ENCODE peak calls at places on chromosomes 11 and 22, in five cellular contexts. One of them, this sample, is unnamed.
A peak's percentile ranks its signal among the peaks of the same experiment; 100 is the strongest.

GRCh38 chr11:97557399-97557798 is 1167.6 kb downstream of the JRKL start:
- DNase-seq in mammary epithelial cell: no peak
- DNase-seq in GM23338: no peak
- DNase-seq in PC-3: peak; percentile 13
- DNase-seq in H9: no peak
- DNase-seq in this sample: no peak

GRCh38 chr11:91081440-91082088 is 858.7 kb upstream of the CHORDC1 start:
- DNase-seq in mammary epithelial cell: peak; percentile 73
- DNase-seq in GM23338: no peak
- DNase-seq in PC-3: peak; percentile 76
- DNase-seq in H9: no peak
- DNase-seq in this sample: peak; percentile 93

GRCh38 chr11:59891781-59892181 is 13.2 kb downstream of the OOSP3 start:
- DNase-seq in mammary epithelial cell: no peak
- DNase-seq in GM23338: peak; percentile 79
- DNase-seq in PC-3: no peak
- DNase-seq in H9: peak; percentile 79
- DNase-seq in this sample: no peak

GRCh38 chr22:45366713-45367112 is 46.7 kb downstream of the SMC1B start:
- DNase-seq in mammary epithelial cell: no peak
- DNase-seq in GM23338: no peak
- DNase-seq in PC-3: no peak
- DNase-seq in H9: no peak
- DNase-seq in this sample: no peak

GRCh38 chr11:75307058-75307457 is 44.4 kb downstream of the ARRB1 start:
- DNase-seq in mammary epithelial cell: no peak
- DNase-seq in GM23338: no peak
- DNase-seq in PC-3: no peak
- DNase-seq in H9: no peak
- DNase-seq in this sample: no peak

GRCh38 chr11:66070604-66071325 is 693 bp downstream of the PACS1 start:
- DNase-seq in mammary epithelial cell: peak; percentile 54
- DNase-seq in GM23338: peak; percentile 56
- DNase-seq in PC-3: peak; percentile 47
- DNase-seq in H9: peak; percentile 44
- DNase-seq in this sample: peak; percentile 40

GRCh38 chr11:130478881-130479280 is 30.4 kb downstream of the ADAMTS15 start:
- DNase-seq in mammary epithelial cell: no peak
- DNase-seq in GM23338: no peak
- DNase-seq in PC-3: no peak
- DNase-seq in H9: no peak
- DNase-seq in this sample: peak; percentile 46

GRCh38 chr22:26169312-26170111 is at the start of gene SEZ6L:
- DNase-seq in mammary epithelial cell: no peak
- DNase-seq in GM23338: peak; percentile 79
- DNase-seq in PC-3: no peak
- DNase-seq in H9: peak; percentile 29
- DNase-seq in this sample: no peak

GRCh38 chr11:8596504-8597046 is 2.5 kb upstream of the STK33 start:
- DNase-seq in mammary epithelial cell: no peak
- DNase-seq in GM23338: no peak
- DNase-seq in PC-3: no peak
- DNase-seq in H9: no peak
- DNase-seq in this sample: peak; percentile 31

GRCh38 chr11:119196833-119197483 is 9.2 kb upstream of the CBL start:
- DNase-seq in mammary epithelial cell: peak; percentile 80
- DNase-seq in GM23338: peak; percentile 96
- DNase-seq in PC-3: peak; percentile 94
- DNase-seq in H9: peak; percentile 73
- DNase-seq in this sample: peak; percentile 86

GRCh38 chr11:82842019-82842418 is 58.2 kb downstream of the PRCP start:
- DNase-seq in mammary epithelial cell: no peak
- DNase-seq in GM23338: no peak
- DNase-seq in PC-3: no peak
- DNase-seq in H9: no peak
- DNase-seq in this sample: no peak

GRCh38 chr22:46406349-46406748 is 70.8 kb downstream of the TRMU start:
- DNase-seq in mammary epithelial cell: no peak
- DNase-seq in GM23338: no peak
- DNase-seq in PC-3: no peak
- DNase-seq in H9: no peak
- DNase-seq in this sample: no peak

GRCh38 chr11:95911369-95911759 is 12.5 kb downstream of the MTMR2 start:
- DNase-seq in mammary epithelial cell: no peak
- DNase-seq in GM23338: no peak
- DNase-seq in PC-3: no peak
- DNase-seq in H9: no peak
- DNase-seq in this sample: no peak

GRCh38 chr11:65279713-65280459 is 18.1 kb downstream of the POLA2 start:
- DNase-seq in mammary epithelial cell: peak; percentile 98
- DNase-seq in GM23338: no peak
- DNase-seq in PC-3: peak; percentile 93
- DNase-seq in H9: no peak
- DNase-seq in this sample: peak; percentile 78

GRCh38 chr11:102111011-102111786 is 952 bp downstream of the YAP1 start:
- DNase-seq in mammary epithelial cell: peak; percentile 72
- DNase-seq in GM23338: peak; percentile 94
- DNase-seq in PC-3: peak; percentile 79
- DNase-seq in H9: peak; percentile 91
- DNase-seq in this sample: peak; percentile 84

GRCh38 chr22:42553475-42554361 is at the start of gene SERHL2:
- DNase-seq in mammary epithelial cell: peak; percentile 47
- DNase-seq in GM23338: peak; percentile 97
- DNase-seq in PC-3: peak; percentile 72
- DNase-seq in H9: peak; percentile 98
- DNase-seq in this sample: peak; percentile 71

GRCh38 chr22:35409783-35410662 is 10.1 kb downstream of the MCM5 start:
- DNase-seq in mammary epithelial cell: no peak
- DNase-seq in GM23338: no peak
- DNase-seq in PC-3: no peak
- DNase-seq in H9: no peak
- DNase-seq in this sample: no peak

GRCh38 chr11:82505384-82505783 is 228.3 kb downstream of the FAM181B start:
- DNase-seq in mammary epithelial cell: no peak
- DNase-seq in GM23338: peak; percentile 11
- DNase-seq in PC-3: no peak
- DNase-seq in H9: no peak
- DNase-seq in this sample: no peak

GRCh38 chr11:100622404-100622803 is 64.7 kb upstream of the ARHGAP42 start:
- DNase-seq in mammary epithelial cell: no peak
- DNase-seq in GM23338: no peak
- DNase-seq in PC-3: no peak
- DNase-seq in H9: no peak
- DNase-seq in this sample: no peak

GRCh38 chr22:34283844-34284243 is 363.6 kb upstream of the LARGE1 start:
- DNase-seq in mammary epithelial cell: no peak
- DNase-seq in GM23338: no peak
- DNase-seq in PC-3: no peak
- DNase-seq in H9: no peak
- DNase-seq in this sample: no peak

GRCh38 chr11:122159173-122159701 is 43.2 kb upstream of the BLID start:
- DNase-seq in mammary epithelial cell: peak; percentile 52
- DNase-seq in GM23338: peak; percentile 26
- DNase-seq in PC-3: peak; percentile 75
- DNase-seq in H9: no peak
- DNase-seq in this sample: peak; percentile 82

GRCh38 chr11:122161191-122161590 is 45.2 kb upstream of the BLID start:
- DNase-seq in mammary epithelial cell: no peak
- DNase-seq in GM23338: no peak
- DNase-seq in PC-3: peak; percentile 74
- DNase-seq in H9: no peak
- DNase-seq in this sample: no peak

GRCh38 chr11:122157540-122158173 is 41.6 kb upstream of the BLID start:
- DNase-seq in mammary epithelial cell: no peak
- DNase-seq in GM23338: no peak
- DNase-seq in PC-3: peak; percentile 61
- DNase-seq in H9: no peak
- DNase-seq in this sample: peak; percentile 55

GRCh38 chr11:122162095-122162494 is 46.1 kb upstream of the BLID start:
- DNase-seq in mammary epithelial cell: peak; percentile 72
- DNase-seq in GM23338: no peak
- DNase-seq in PC-3: no peak
- DNase-seq in H9: no peak
- DNase-seq in this sample: peak; percentile 79

GRCh38 chr11:122159861-122160260 is 43.8 kb upstream of the BLID start:
- DNase-seq in mammary epithelial cell: no peak
- DNase-seq in GM23338: no peak
- DNase-seq in PC-3: no peak
- DNase-seq in H9: no peak
- DNase-seq in this sample: no peak
- H3K79me2 ChIP-seq in mammary epithelial cell: peaks cover 100% of the 10 kb centered on the region
- H3K79me2 ChIP-seq in GM23338: no peaks in the 10 kb centered on the region
- H3K79me2 ChIP-seq in PC-3: peaks cover 100% of the 10 kb centered on the region
- H3K79me2 ChIP-seq in H9: no peaks in the 10 kb centered on the region
- H3K79me2 ChIP-seq in this sample: peaks cover 100% of the 10 kb centered on the region

GRCh38 chr11:2380396-2380795 is 3.3 kb downstream of the CD81 start:
- DNase-seq in mammary epithelial cell: no peak
- DNase-seq in GM23338: no peak
- DNase-seq in PC-3: no peak
- DNase-seq in H9: no peak
- DNase-seq in this sample: no peak

GRCh38 chr11:2377511-2378443 is 667 bp downstream of the CD81 start:
- DNase-seq in mammary epithelial cell: no peak
- DNase-seq in GM23338: peak; percentile 82
- DNase-seq in PC-3: peak; percentile 46
- DNase-seq in H9: peak; percentile 57
- DNase-seq in this sample: peak; percentile 54

GRCh38 chr11:2379471-2380174 is 2.5 kb downstream of the CD81 start:
- DNase-seq in mammary epithelial cell: no peak
- DNase-seq in GM23338: no peak
- DNase-seq in PC-3: no peak
- DNase-seq in H9: no peak
- DNase-seq in this sample: peak; percentile 9

GRCh38 chr11:2376751-2377451 is at the start of gene CD81:
- DNase-seq in mammary epithelial cell: no peak
- DNase-seq in GM23338: no peak
- DNase-seq in PC-3: peak; percentile 22
- DNase-seq in H9: peak; percentile 54
- DNase-seq in this sample: peak; percentile 48

GRCh38 chr11:2378527-2379210 is 1.6 kb downstream of the CD81 start:
- DNase-seq in mammary epithelial cell: no peak
- DNase-seq in GM23338: no peak
- DNase-seq in PC-3: no peak
- DNase-seq in H9: no peak
- DNase-seq in this sample: peak; percentile 49
- H3K79me2 ChIP-seq in mammary epithelial cell: peaks cover 63% of the 10 kb centered on the region
- H3K79me2 ChIP-seq in GM23338: peaks cover 59% of the 10 kb centered on the region
- H3K79me2 ChIP-seq in PC-3: peaks cover 63% of the 10 kb centered on the region
- H3K79me2 ChIP-seq in H9: peaks cover 33% of the 10 kb centered on the region
- H3K79me2 ChIP-seq in this sample: peaks cover 63% of the 10 kb centered on the region

GRCh38 chr11:94782446-94782845 is 14.3 kb downstream of the AMOTL1 start:
- DNase-seq in mammary epithelial cell: no peak
- DNase-seq in GM23338: no peak
- DNase-seq in PC-3: no peak
- DNase-seq in H9: no peak
- DNase-seq in this sample: no peak
- H3K79me2 ChIP-seq in mammary epithelial cell: peaks cover 96% of the 10 kb centered on the region
- H3K79me2 ChIP-seq in GM23338: peaks cover 87% of the 10 kb centered on the region
- H3K79me2 ChIP-seq in PC-3: peaks cover 96% of the 10 kb centered on the region
- H3K79me2 ChIP-seq in H9: peaks cover 3% of the 10 kb centered on the region
- H3K79me2 ChIP-seq in this sample: peaks cover 66% of the 10 kb centered on the region

GRCh38 chr11:34915136-34916013 is 804 bp downstream of the APIP start:
- DNase-seq in mammary epithelial cell: no peak
- DNase-seq in GM23338: no peak
- DNase-seq in PC-3: no peak
- DNase-seq in H9: no peak
- DNase-seq in this sample: peak; percentile 45

GRCh38 chr11:34916014-34916809 is at the start of the genes APIP and PDHX:
- DNase-seq in mammary epithelial cell: peak; percentile 98
- DNase-seq in GM23338: peak; percentile 99
- DNase-seq in PC-3: peak; percentile 98
- DNase-seq in H9: peak; percentile 99
- DNase-seq in this sample: peak; percentile 98

GRCh38 chr11:34921156-34921555 is 4.7 kb downstream of the PDHX start:
- DNase-seq in mammary epithelial cell: no peak
- DNase-seq in GM23338: no peak
- DNase-seq in PC-3: no peak
- DNase-seq in H9: no peak
- DNase-seq in this sample: no peak

GRCh38 chr11:34916810-34917780 is 677 bp downstream of the PDHX start:
- DNase-seq in mammary epithelial cell: peak; percentile 3
- DNase-seq in GM23338: peak; percentile 81
- DNase-seq in PC-3: peak; percentile 22
- DNase-seq in H9: no peak
- DNase-seq in this sample: peak; percentile 38
- H3K79me2 ChIP-seq in mammary epithelial cell: peaks cover 69% of the 10 kb centered on the region
- H3K79me2 ChIP-seq in GM23338: peaks cover 81% of the 10 kb centered on the region
- H3K79me2 ChIP-seq in PC-3: peaks cover 81% of the 10 kb centered on the region
- H3K79me2 ChIP-seq in H9: peaks cover 17% of the 10 kb centered on the region
- H3K79me2 ChIP-seq in this sample: peaks cover 64% of the 10 kb centered on the region

This sample was measured in fibroblast of lung.